ENCODE peak calls at places on chromosomes 2 and 18, in four cellular contexts. Q is GM12878, W is IMR-90, P is SK-N-SH. Z is an unnamed sample.
A peak's percentile ranks its signal among the peaks of the same experiment; 100 is the strongest.

GRCh38 chr2:120738786-120739771 is 3.4 kb downstream of the GLI2 start:
- DNase-seq in W (no peak), Q (no peak), P (no peak), Z (no peak)

GRCh38 chr2:32064021-32064678 is 794 bp downstream of the SPAST start:
- DNase-seq in W (no peak), P (peak; percentile 55), Q (no peak), Z (peak; percentile 31)

GRCh38 chr2:167966937-167967913 is 280.2 kb downstream of the STK39 start:
- DNase-seq in P (no peak), Q (no peak), W (peak; percentile 40), Z (no peak)

GRCh38 chr2:11746807-11747459 is 501 bp downstream of the LPIN1 start:
- DNase-seq in W (peak; percentile 16), P (peak; percentile 60), Q (no peak), Z (no peak)

GRCh38 chr2:101732773-101733256 is 35.3 kb downstream of the MAP4K4 start:
- DNase-seq in Q (no peak), P (no peak), W (no peak), Z (no peak)

GRCh38 chr2:126663184-126663963 is 7.4 kb downstream of the GYPC start:
- DNase-seq in W (no peak), P (no peak), Q (no peak), Z (no peak)

GRCh38 chr2:216849987-216850386 is 9.9 kb downstream of the TNP1 start:
- DNase-seq in W (no peak), Q (no peak), P (no peak), Z (peak; percentile 11)

GRCh38 chr2:168825149-168825548 is 22.7 kb downstream of the NOSTRIN start:
- DNase-seq in W (no peak), P (no peak), Q (no peak), Z (no peak)

GRCh38 chr2:71665168-71666093 is 212.1 kb downstream of the DYSF start:
- DNase-seq in W (no peak), Q (no peak), P (no peak), Z (no peak)

GRCh38 chr2:44744961-44745360 is 196.5 kb upstream of the SIX3 start:
- DNase-seq in P (no peak), W (no peak), Q (no peak), Z (no peak)

GRCh38 chr2:230412846-230413245 is 3.2 kb upstream of the SP100 start:
- DNase-seq in W (no peak), Q (no peak), P (no peak), Z (peak; percentile 55)

GRCh38 chr2:124804014-124804940 is 779.2 kb downstream of the CNTNAP5 start:
- DNase-seq in P (peak; percentile 48), Q (peak; percentile 12), W (peak; percentile 25), Z (peak; percentile 52)

GRCh38 chr2:195984951-195985726 is 83.5 kb downstream of the DNAH7 start:
- DNase-seq in P (no peak), W (no peak), Q (no peak), Z (no peak)

GRCh38 chr2:113169002-113169530 is 4.7 kb upstream of the PSD4 start:
- DNase-seq in P (no peak), W (no peak), Q (no peak), Z (no peak)

GRCh38 chr2:172427990-172428840 is 829 bp downstream of the ITGA6 start:
- DNase-seq in P (peak; percentile 74), Q (no peak), W (no peak), Z (peak; percentile 30)
- H3K9ac ChIP-seq in P (peak overlapping the region; percentile 70), Q (no peak overlapping the region), W (peak overlapping the region; percentile 65), Z (no peak overlapping the region)

DNA sequence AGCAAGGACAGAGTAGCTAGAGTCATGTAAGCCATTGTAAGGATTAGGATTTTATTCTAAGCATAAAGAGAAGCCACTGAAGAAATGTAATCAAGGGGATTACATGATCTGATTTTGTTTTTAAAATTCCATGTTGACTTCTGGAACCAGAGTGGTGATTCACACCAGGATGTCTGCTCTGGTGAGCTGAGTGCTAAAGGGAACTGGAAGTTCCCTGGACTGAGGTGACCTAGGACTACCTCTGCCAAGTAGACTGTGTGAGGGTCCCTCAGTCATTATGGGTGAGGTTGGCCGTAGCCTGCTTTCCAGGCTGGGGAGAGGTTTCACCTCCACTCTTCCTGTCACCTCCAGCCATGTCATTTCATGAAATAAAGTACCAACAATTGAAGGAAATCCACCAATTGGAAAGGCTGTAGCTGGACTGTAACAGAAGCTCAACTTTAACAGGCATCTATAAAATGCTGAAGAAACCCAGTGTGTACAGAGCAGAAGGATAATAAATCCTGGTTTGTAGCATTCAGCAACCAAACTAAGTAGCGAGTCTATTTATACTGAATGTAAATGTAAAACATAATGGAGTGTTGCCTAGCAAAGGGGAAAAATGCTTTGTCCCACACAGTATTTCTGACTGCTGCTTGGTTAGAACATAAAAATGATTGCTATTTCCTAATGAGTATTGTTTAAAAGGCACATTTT is 507.4 kb upstream of the PKDCC start:
- DNase-seq in W (no peak), Q (no peak), P (no peak), Z (no peak)
- TF ChIP-seq RCOR1 in W (no peak), Q (no peak), P (no peak), Z (no peak)

GRCh38 chr2:172101707-172102158 is 967 bp downstream of the DLX2 start:
- DNase-seq in Q (no peak), W (no peak), P (peak; percentile 42), Z (no peak)

GRCh38 chr2:172100080-172101007 is 2.4 kb downstream of the DLX2 start:
- DNase-seq in P (peak; percentile 59), W (no peak), Q (no peak), Z (no peak)

GRCh38 chr2:172099472-172100079 is 3.1 kb downstream of the DLX2 start:
- DNase-seq in Q (no peak), P (no peak), W (no peak), Z (no peak)

GRCh38 chr2:172102159-172102857 is 392 bp downstream of the DLX2 start:
- DNase-seq in P (no peak), Q (no peak), W (peak; percentile 61), Z (peak; percentile 82)

GRCh38 chr2:172101008-172101706 is 1.5 kb downstream of the DLX2 start:
- DNase-seq in Q (no peak), W (no peak), P (peak; percentile 33), Z (peak; percentile 3)
- H3K9ac ChIP-seq in Q (no peak overlapping the region), W (no peak overlapping the region), P (no peak overlapping the region), Z (no peak overlapping the region)

GRCh38 chr2:219369447-219369861 is 18.3 kb downstream of the DNPEP start:
- DNase-seq in Q (no peak), P (no peak), W (peak; percentile 69), Z (no peak)
- TF ChIP-seq RCOR1 in Q (no peak), P (no peak), W (no peak), Z (no peak)

DNA sequence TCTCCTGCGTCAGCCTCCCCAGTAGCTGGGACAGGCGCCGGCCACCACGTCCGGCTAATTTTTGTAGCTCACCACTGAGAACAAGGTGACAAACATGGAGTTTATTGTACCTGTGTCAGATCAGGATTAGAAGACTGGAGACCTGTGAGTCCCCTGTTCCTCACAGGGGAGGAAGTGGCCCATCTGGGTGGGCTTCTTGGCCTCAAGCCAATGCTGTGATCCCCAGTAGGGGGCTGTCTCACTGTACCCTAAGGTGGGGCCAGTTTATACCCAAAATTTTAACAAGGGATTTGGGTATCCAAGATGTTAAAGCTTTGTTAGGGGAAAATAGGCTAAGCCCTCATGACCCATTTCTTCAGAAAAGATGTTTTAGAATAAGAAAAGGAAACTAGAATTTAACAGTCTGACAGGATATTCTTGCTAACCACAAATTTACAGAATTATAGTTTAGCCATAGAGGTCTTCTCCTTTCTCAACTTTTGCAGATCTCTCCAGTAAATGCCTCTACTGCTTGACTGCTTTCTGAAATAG is 16.3 kb downstream of the PCBP1 start:
- DNase-seq in W (no peak), P (no peak), Q (no peak), Z (no peak)
- H3K9ac ChIP-seq in W (no peak overlapping the region), P (no peak overlapping the region), Q (peak overlapping the region; percentile 90), Z (no peak overlapping the region)

GRCh38 chr2:59413751-59414570 is 1139.5 kb downstream of the BCL11A start:
- DNase-seq in Q (no peak), W (no peak), P (no peak), Z (no peak)
- TF ChIP-seq RCOR1 in Q (no peak), W (no peak), P (no peak), Z (no peak)

DNA sequence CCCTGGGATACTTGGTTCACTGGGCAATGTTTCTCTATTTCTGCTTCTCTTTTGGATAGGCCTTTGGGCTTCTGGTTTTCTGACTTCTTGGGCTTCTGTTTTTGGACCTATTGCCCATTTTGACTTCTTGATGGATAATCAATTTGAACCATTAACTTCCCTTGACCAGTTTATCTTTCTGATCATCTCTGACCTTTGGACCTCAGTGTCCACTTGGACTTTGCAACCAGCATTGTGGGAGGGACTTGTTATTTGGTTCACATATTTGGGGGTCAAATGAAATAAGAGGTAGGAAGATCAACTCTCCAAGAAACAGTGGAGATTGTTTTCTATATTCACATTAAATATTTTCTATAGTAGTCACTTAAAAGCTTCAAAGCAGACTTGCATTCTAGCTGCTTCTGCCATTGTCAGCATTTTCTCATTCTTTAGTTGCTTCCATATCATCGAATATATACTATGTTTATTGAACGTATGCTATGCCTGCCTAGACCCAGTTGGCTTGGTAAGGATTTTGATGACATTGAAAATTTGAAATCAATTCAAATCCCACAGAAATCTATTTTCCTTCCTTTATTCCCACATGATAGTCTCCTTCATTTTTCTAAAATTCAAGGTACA is 12.6 kb upstream of the BUB1 start:
- DNase-seq in Q (no peak), W (no peak), P (no peak), Z (no peak)
- H3K9ac ChIP-seq in Q (no peak overlapping the region), W (no peak overlapping the region), P (no peak overlapping the region), Z (no peak overlapping the region)

GRCh38 chr18:25787281-25787680 is 303.1 kb downstream of the SS18 start:
- DNase-seq in Q (no peak), P (no peak), W (no peak), Z (no peak)

GRCh38 chr18:25786778-25787177 is 303.6 kb downstream of the SS18 start:
- DNase-seq in Q (no peak), P (no peak), W (peak; percentile 83), Z (no peak)
- TF ChIP-seq RCOR1 in Q (no peak), P (no peak), W (no peak), Z (no peak)